ENCODE peak calls at places on chromosomes 6 and 20, in six cellular contexts. One of them, this sample, is unnamed.

GRCh38 chr20:35743693-35744491 is 1.8 kb upstream of the RBM39 start:
- DNase-seq in A549: peak; percentile 54
- DNase-seq in endothelial cell of umbilical vein: peak; percentile 49
- DNase-seq in K562: no peak
- DNase-seq in HepG2: peak; percentile 79
- DNase-seq in GM12878: no peak
- DNase-seq in this sample: peak; percentile 50

GRCh38 chr6:29924731-29925130 is 17.6 kb upstream of the HLA-A start:
- DNase-seq in endothelial cell of umbilical vein: no peak
- DNase-seq in A549: no peak
- DNase-seq in K562: no peak
- DNase-seq in HepG2: no peak
- DNase-seq in GM12878: no peak
- DNase-seq in this sample: no peak

GRCh38 chr6:32086661-32087573 is 22.2 kb downstream of the TNXB start:
- DNase-seq in K562: no peak
- DNase-seq in GM12878: peak; percentile 63
- DNase-seq in HepG2: peak; percentile 27
- DNase-seq in endothelial cell of umbilical vein: no peak
- DNase-seq in A549: no peak
- DNase-seq in this sample: peak; percentile 86

GRCh38 chr6:169450097-169450496 is 196.5 kb upstream of the THBS2 start:
- DNase-seq in endothelial cell of umbilical vein: no peak
- DNase-seq in GM12878: no peak
- DNase-seq in A549: no peak
- DNase-seq in K562: no peak
- DNase-seq in HepG2: no peak
- DNase-seq in this sample: no peak

GRCh38 chr6:138162104-138162946 is 586 bp downstream of the ARFGEF3 start:
- DNase-seq in K562: no peak
- DNase-seq in HepG2: no peak
- DNase-seq in GM12878: no peak
- DNase-seq in A549: peak; percentile 2
- DNase-seq in endothelial cell of umbilical vein: peak; percentile 30
- DNase-seq in this sample: peak; percentile 27

GRCh38 chr6:52551483-52552277 is 25.2 kb downstream of the TRAM2 start:
- DNase-seq in GM12878: no peak
- DNase-seq in K562: no peak
- DNase-seq in A549: peak; percentile 28
- DNase-seq in endothelial cell of umbilical vein: peak; percentile 94
- DNase-seq in HepG2: peak; percentile 77
- DNase-seq in this sample: no peak

GRCh38 chr6:118551063-118551672 is 3.1 kb downstream of the PLN start:
- DNase-seq in HepG2: peak; percentile 44
- DNase-seq in A549: peak; percentile 47
- DNase-seq in K562: peak; percentile 34
- DNase-seq in endothelial cell of umbilical vein: peak; percentile 79
- DNase-seq in GM12878: no peak
- DNase-seq in this sample: peak; percentile 66

GRCh38 chr6:82917346-82918064 is 148.1 kb downstream of the UBE3D start:
- DNase-seq in GM12878: no peak
- DNase-seq in A549: no peak
- DNase-seq in endothelial cell of umbilical vein: no peak
- DNase-seq in K562: no peak
- DNase-seq in HepG2: no peak
- DNase-seq in this sample: no peak

GRCh38 chr6:128932061-128932460 is 49.1 kb downstream of the LAMA2 start:
- DNase-seq in HepG2: no peak
- DNase-seq in K562: no peak
- DNase-seq in endothelial cell of umbilical vein: no peak
- DNase-seq in GM12878: no peak
- DNase-seq in A549: no peak
- DNase-seq in this sample: no peak

GRCh38 chr6:153059311-153059710 is 56.8 kb upstream of the MTRF1L start:
- DNase-seq in endothelial cell of umbilical vein: no peak
- DNase-seq in HepG2: no peak
- DNase-seq in K562: no peak
- DNase-seq in A549: no peak
- DNase-seq in GM12878: no peak
- DNase-seq in this sample: no peak

GRCh38 chr20:37345339-37346231 is at the start of gene SRC:
- DNase-seq in K562: peak; percentile 93
- DNase-seq in GM12878: no peak
- DNase-seq in A549: peak; percentile 83
- DNase-seq in endothelial cell of umbilical vein: peak; percentile 53
- DNase-seq in HepG2: peak; percentile 74
- DNase-seq in this sample: peak; percentile 49

GRCh38 chr6:15038013-15038791 is 207.7 kb upstream of the JARID2 start:
- DNase-seq in HepG2: no peak
- DNase-seq in endothelial cell of umbilical vein: no peak
- DNase-seq in K562: no peak
- DNase-seq in A549: no peak
- DNase-seq in GM12878: no peak
- DNase-seq in this sample: no peak

GRCh38 chr6:56046576-56046975 is 171.2 kb upstream of the BMP5 start:
- DNase-seq in endothelial cell of umbilical vein: peak; percentile 94
- DNase-seq in HepG2: no peak
- DNase-seq in A549: no peak
- DNase-seq in GM12878: no peak
- DNase-seq in K562: no peak
- DNase-seq in this sample: peak; percentile 75

GRCh38 chr20:10898555-10898954 is 224.8 kb upstream of the JAG1 start:
- DNase-seq in GM12878: no peak
- DNase-seq in HepG2: no peak
- DNase-seq in K562: no peak
- DNase-seq in endothelial cell of umbilical vein: no peak
- DNase-seq in A549: peak; percentile 54
- DNase-seq in this sample: no peak

GRCh38 chr20:48785256-48785655 is 42.5 kb downstream of the PREX1 start:
- DNase-seq in A549: no peak
- DNase-seq in endothelial cell of umbilical vein: no peak
- DNase-seq in HepG2: no peak
- DNase-seq in K562: no peak
- DNase-seq in GM12878: no peak
- DNase-seq in this sample: no peak

GRCh38 chr20:63736893-63737689 is 627 bp downstream of the LIME1 start:
- DNase-seq in A549: no peak
- DNase-seq in HepG2: no peak
- DNase-seq in endothelial cell of umbilical vein: no peak
- DNase-seq in GM12878: no peak
- DNase-seq in K562: no peak
- DNase-seq in this sample: no peak

GRCh38 chr20:21900431-21900830 is 195.0 kb downstream of the PAX1 start:
- DNase-seq in K562: no peak
- DNase-seq in A549: no peak
- DNase-seq in endothelial cell of umbilical vein: no peak
- DNase-seq in HepG2: no peak
- DNase-seq in GM12878: no peak
- DNase-seq in this sample: no peak

GRCh38 chr6:56547687-56548086 is 95.0 kb downstream of the DST start:
- DNase-seq in HepG2: no peak
- DNase-seq in A549: no peak
- DNase-seq in K562: no peak
- DNase-seq in GM12878: no peak
- DNase-seq in endothelial cell of umbilical vein: no peak
- DNase-seq in this sample: no peak

DNA sequence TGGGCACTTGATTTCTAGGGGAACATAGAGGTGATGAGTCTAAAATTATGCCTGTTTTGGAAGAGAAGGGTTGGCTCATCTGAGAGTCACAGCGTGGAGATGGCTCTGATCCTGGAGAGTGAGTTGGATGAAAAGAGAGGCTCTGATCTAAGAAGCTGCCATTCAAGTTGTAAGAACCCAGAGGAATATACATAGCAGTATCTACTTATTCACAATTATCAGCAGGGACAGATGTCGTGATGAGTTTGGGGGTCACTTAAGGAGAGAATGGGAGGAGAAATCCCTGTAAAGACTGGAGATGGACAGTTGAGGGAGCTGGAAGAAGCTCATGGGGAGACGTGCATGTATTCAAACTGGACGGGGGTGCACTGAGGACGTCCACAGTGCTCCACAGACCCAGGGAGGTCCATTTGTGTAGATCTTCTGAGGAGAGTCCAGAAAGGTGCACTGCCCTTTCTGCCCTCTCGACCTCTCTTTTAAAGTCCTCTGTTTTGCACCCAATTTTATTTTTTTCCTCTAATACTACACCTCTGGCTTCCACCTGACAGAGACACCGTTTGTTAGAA is 124.7 kb upstream of the SSTR4 start:
- DNase-seq in endothelial cell of umbilical vein: no peak
- DNase-seq in K562: no peak
- DNase-seq in GM12878: no peak
- DNase-seq in HepG2: no peak
- DNase-seq in A549: no peak
- DNase-seq in this sample: no peak
- TF ChIP-seq MYC in endothelial cell of umbilical vein: no peak
- TF ChIP-seq MYC in K562: no peak
- TF ChIP-seq MYC in GM12878: no peak
- TF ChIP-seq MYC in HepG2: no peak
- TF ChIP-seq MYC in A549: no peak
- TF ChIP-seq MYC in this sample: no peak

DNA sequence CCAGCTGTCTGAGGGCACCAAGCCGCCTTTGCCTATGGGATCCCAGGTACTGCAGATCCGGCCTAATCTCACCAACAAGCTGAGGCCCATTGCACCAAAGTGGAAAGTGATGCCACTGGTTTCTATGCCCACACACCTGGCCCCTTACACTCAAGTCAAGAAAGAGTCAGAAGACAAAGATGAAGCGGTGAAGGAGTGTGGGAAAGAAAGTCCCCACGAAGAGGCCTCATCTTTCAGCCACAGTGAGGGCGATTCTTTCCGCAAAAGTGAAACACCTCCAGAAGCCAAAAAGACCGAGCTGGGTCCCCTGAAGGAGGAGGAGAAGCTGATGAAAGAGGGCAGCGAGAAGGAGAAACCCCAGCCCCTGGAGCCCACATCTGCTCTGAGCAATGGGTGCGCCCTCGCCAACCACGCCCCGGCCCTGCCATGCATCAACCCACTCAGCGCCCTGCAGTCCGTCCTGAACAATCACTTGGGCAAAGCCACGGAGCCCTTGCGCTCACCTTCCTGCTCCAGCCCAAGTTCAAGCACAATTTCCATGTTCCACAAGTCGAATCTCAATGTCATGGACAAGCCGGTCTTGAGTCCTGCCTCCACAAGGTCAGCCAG is 283.0 kb downstream of the TSHZ2 start:
- DNase-seq in endothelial cell of umbilical vein: no peak
- DNase-seq in GM12878: no peak
- DNase-seq in K562: no peak
- DNase-seq in A549: no peak
- DNase-seq in HepG2: no peak
- DNase-seq in this sample: no peak
- TF ChIP-seq MYC in endothelial cell of umbilical vein: no peak
- TF ChIP-seq MYC in GM12878: no peak
- TF ChIP-seq MYC in K562: no peak
- TF ChIP-seq MYC in A549: no peak
- TF ChIP-seq MYC in HepG2: no peak
- TF ChIP-seq MYC in this sample: no peak

GRCh38 chr20:32681175-32682084 is 7.7 kb upstream of the C20orf203 start:
- DNase-seq in K562: peak; percentile 84
- DNase-seq in A549: no peak
- DNase-seq in GM12878: no peak
- DNase-seq in endothelial cell of umbilical vein: peak; percentile 76
- DNase-seq in HepG2: no peak
- DNase-seq in this sample: peak; percentile 98
- TF ChIP-seq MYC in K562: peak; percentile 40
- TF ChIP-seq MYC in A549: no peak
- TF ChIP-seq MYC in GM12878: no peak
- TF ChIP-seq MYC in endothelial cell of umbilical vein: no peak
- TF ChIP-seq MYC in HepG2: peak; percentile 10
- TF ChIP-seq MYC in this sample: peak; percentile 8

DNA sequence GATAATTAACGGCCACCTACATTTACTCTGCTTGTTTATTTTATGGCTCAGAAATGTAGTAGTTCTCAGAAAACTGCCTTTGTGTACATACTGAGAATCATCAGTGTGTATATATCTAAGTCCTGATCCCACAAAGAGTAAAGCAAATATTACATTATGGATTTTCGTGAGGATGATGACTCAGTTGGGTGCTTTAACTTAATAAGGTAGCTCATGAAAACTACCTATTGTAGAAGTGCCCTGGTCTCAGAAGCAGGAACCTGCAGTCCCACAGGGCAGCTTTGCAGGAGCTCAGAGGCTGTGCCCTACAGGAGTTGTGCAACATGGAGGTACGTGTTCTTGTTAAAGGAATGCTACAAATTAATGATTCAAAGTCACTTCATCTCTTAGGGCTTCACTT is 108.2 kb downstream of the PLG start:
- DNase-seq in endothelial cell of umbilical vein: no peak
- DNase-seq in GM12878: no peak
- DNase-seq in HepG2: peak; percentile 16
- DNase-seq in A549: peak; percentile 61
- DNase-seq in K562: no peak
- DNase-seq in this sample: peak; percentile 8
- TF ChIP-seq MYC in endothelial cell of umbilical vein: no peak
- TF ChIP-seq MYC in GM12878: no peak
- TF ChIP-seq MYC in HepG2: no peak
- TF ChIP-seq MYC in A549: no peak
- TF ChIP-seq MYC in K562: no peak
- TF ChIP-seq MYC in this sample: no peak

GRCh38 chr20:23640018-23640872 is 2.5 kb upstream of the CST3 start:
- DNase-seq in HepG2: no peak
- DNase-seq in A549: no peak
- DNase-seq in K562: no peak
- DNase-seq in endothelial cell of umbilical vein: no peak
- DNase-seq in GM12878: no peak
- DNase-seq in this sample: no peak
- TF ChIP-seq MYC in HepG2: no peak
- TF ChIP-seq MYC in A549: no peak
- TF ChIP-seq MYC in K562: no peak
- TF ChIP-seq MYC in endothelial cell of umbilical vein: no peak
- TF ChIP-seq MYC in GM12878: no peak
- TF ChIP-seq MYC in this sample: no peak

DNA sequence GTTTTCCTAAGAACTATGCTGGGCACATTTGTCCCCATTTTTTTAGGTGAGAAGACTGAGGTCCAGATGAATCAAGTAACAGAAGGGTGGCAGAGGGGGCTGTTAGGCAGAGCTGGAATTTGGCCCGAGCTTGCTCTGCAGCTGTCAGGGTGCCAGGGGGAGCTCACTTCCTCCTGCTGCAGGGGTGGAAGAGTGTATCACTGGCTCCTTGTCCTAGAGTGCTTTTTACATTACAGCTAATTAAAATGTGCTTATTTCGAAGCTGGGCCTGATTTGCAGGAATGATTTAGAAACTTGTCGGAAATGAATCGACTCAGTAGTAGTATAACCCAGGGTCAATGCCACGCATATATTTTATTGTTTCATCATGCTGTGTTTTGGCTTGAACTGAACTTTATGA is 11.1 kb downstream of the TOX2 start:
- DNase-seq in A549: no peak
- DNase-seq in HepG2: no peak
- DNase-seq in K562: no peak
- DNase-seq in endothelial cell of umbilical vein: peak; percentile 51
- DNase-seq in GM12878: no peak
- DNase-seq in this sample: peak; percentile 71
- TF ChIP-seq MYC in A549: no peak
- TF ChIP-seq MYC in HepG2: no peak
- TF ChIP-seq MYC in K562: no peak
- TF ChIP-seq MYC in endothelial cell of umbilical vein: no peak
- TF ChIP-seq MYC in GM12878: no peak
- TF ChIP-seq MYC in this sample: no peak